ENCODE peak calls at places on chromosomes 4 and X, in nine cellular contexts. E, X, G, M, K, O, S, F and Y are unnamed samples.

GRCh38 chrX:96387801-96388200 is 296.8 kb upstream of the DIAPH2 start:
- DNase-seq in E (peak), X (no peak), G (no peak), M (no peak), K (no peak), O (no peak), S (peak), F (no peak), Y (no peak)

GRCh38 chr4:115054836-115055235 is 58.6 kb downstream of the NDST4 start:
- DNase-seq in E (no peak), X (no peak), G (no peak), M (no peak), K (no peak), O (no peak), S (no peak), F (peak), Y (no peak)

GRCh38 chr4:55635282-55635681 is 816 bp downstream of the NMU start:
- DNase-seq in E (no peak), X (no peak), G (no peak), M (no peak), K (no peak), O (no peak), S (no peak), F (peak), Y (no peak)

GRCh38 chr4:22514001-22514400 is 1.9 kb downstream of the ADGRA3 start:
- DNase-seq in E (no peak), X (no peak), G (peak), M (peak), K (no peak), O (no peak), S (peak), F (peak), Y (peak)

GRCh38 chrX:40130207-40130606 is 32.4 kb upstream of the BCOR start:
- DNase-seq in E (no peak), X (peak), G (peak), M (peak), K (peak), O (no peak), S (peak), F (peak), Y (no peak)

GRCh38 chrX:16838202-16839066 is 31.7 kb downstream of the RBBP7 start:
- DNase-seq in E (no peak), X (no peak), G (peak), M (peak), K (no peak), O (peak), S (peak), F (peak), Y (peak)

GRCh38 chr4:154982187-154983047 is 201.3 kb downstream of the RBM46 start:
- DNase-seq in E (peak), X (peak), G (peak), M (peak), K (peak), O (no peak), S (peak), F (peak), Y (peak)

GRCh38 chr4:76850010-76850441 is 47.9 kb downstream of the SOWAHB start:
- DNase-seq in E (no peak), X (peak), G (peak), M (peak), K (peak), O (peak), S (peak), F (peak), Y (peak)

GRCh38 chrX:397575-397974 is 10.9 kb upstream of the PPP2R3B start:
- DNase-seq in E (no peak), X (no peak), G (peak), M (peak), K (no peak), O (no peak), S (peak), F (peak), Y (peak)

GRCh38 chr4:4968161-4968757 is 51.0 kb downstream of the CYTL1 start:
- DNase-seq in E (no peak), X (no peak), G (no peak), M (no peak), K (no peak), O (no peak), S (no peak), F (no peak), Y (no peak)

GRCh38 chrX:2657532-2657931 is 33.6 kb upstream of the CD99 start:
- DNase-seq in E (no peak), X (no peak), G (no peak), M (no peak), K (no peak), O (no peak), S (no peak), F (no peak), Y (no peak)

GRCh38 chrX:2656243-2656836 is 34.8 kb upstream of the CD99 start:
- DNase-seq in E (no peak), X (no peak), G (no peak), M (no peak), K (no peak), O (no peak), S (no peak), F (no peak), Y (no peak)

GRCh38 chrX:2652106-2652505 is 39.0 kb upstream of the CD99 start:
- DNase-seq in E (no peak), X (no peak), G (no peak), M (no peak), K (no peak), O (no peak), S (no peak), F (no peak), Y (no peak)

GRCh38 chrX:2650865-2651264 is 40.2 kb upstream of the CD99 start:
- DNase-seq in E (no peak), X (no peak), G (no peak), M (no peak), K (no peak), O (no peak), S (peak), F (no peak), Y (peak)

DNA sequence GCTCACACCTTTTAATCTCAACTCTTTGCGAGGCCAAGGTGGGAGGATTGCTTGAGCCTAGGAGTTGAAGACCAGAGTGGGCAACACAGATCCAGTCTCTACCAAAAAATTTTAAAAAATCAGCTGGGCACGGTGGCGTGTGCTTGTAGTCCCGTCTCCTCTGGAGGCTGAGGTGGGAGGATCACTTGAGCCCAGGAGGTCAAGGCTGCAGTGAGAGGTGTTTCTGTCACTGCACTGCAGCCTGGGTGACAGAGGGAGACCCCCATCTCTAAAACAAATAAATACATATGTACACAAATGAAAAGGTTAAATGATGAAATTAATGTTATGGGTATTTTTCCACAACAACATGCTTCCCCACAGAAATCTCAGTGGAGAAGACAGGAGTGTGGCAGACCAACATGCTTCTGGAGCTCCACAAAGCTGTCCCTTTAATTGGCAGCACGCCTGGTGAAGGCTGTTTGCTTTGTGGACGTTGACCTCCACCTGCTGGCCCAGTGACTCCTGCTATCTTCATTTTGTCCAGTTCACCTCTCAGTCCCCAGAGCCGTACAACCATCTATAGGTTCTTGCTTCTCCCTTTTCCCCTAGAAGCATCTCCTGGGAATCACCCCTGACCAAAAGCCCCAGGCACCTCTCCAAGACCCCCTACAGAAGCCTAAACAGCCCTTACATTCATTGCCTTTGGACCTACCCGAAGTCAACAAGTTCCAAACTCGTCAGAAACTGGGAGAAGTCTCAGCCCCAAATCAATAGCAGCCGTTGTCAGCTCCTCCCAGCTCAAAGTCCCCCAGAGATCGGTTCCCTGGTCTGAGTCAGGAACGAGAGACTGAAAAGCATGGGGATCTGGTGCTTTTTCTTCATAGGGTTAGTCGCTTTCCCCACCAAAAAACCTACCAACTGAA is 36.4 kb upstream of the CD99 start:
- DNase-seq in E (peak), X (no peak), G (no peak), M (no peak), K (no peak), O (no peak), S (no peak), F (no peak), Y (no peak)
- H3K4me3 ChIP-seq in E (no peak), X (no peak), G (no peak), M (no peak), K (no peak), O (no peak), S (no peak), F (no peak), Y (no peak)

GRCh38 chr4:112130903-112131302 is 14.4 kb upstream of the FAM241A start:
- DNase-seq in E (no peak), X (no peak), G (peak), M (no peak), K (no peak), O (no peak), S (no peak), F (peak), Y (peak)
- H3K4me3 ChIP-seq in E (no peak), X (no peak), G (no peak), M (no peak), K (no peak), O (no peak), S (no peak), F (no peak), Y (no peak)

DNA sequence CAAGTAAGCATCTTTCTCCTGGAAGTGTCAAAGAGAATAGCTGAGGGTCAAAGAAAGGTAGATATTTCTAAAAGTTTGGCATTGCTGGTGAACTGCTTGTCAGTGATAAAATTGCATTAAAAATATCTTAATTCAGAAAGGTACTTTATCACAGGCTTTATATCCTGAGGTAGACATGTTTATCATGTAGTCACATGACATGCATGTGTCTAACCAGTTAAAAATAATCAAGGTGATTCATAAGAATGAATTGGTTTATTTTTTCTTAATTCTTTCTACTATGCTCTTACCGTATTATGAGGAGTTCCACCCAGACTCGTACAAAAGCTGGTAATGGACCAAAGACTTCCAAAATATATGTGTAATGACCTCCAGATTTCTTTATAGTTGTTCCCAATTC is 6.1 kb downstream of the SLC7A11 start:
- DNase-seq in E (no peak), X (no peak), G (no peak), M (no peak), K (no peak), O (no peak), S (peak), F (peak), Y (no peak)
- H3K4me3 ChIP-seq in E (no peak), X (no peak), G (no peak), M (no peak), K (no peak), O (no peak), S (no peak), F (no peak), Y (no peak)

DNA sequence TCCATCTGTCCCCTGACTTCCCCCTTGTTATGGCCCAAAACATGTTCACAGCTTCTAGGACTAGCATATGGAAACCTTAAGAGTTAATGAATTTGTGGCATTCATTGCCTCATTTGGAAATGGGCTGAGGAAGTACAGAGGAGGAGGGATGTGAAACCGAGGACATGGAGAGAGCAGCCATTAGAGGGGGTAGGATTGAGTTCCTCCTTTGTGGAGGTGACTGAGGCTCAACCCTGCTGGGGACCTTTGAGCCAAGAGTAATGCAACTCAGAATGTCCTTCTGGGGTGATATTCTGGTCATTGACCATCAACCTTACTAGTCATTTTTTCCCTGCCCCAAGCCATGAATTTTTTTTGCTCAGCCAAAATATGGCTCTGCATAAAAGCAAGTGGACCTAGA is 109.4 kb downstream of the ZNF518B start:
- DNase-seq in E (no peak), X (no peak), G (no peak), M (no peak), K (no peak), O (no peak), S (no peak), F (no peak), Y (no peak)
- H3K4me3 ChIP-seq in E (no peak), X (no peak), G (no peak), M (no peak), K (no peak), O (no peak), S (no peak), F (no peak), Y (no peak)

DNA sequence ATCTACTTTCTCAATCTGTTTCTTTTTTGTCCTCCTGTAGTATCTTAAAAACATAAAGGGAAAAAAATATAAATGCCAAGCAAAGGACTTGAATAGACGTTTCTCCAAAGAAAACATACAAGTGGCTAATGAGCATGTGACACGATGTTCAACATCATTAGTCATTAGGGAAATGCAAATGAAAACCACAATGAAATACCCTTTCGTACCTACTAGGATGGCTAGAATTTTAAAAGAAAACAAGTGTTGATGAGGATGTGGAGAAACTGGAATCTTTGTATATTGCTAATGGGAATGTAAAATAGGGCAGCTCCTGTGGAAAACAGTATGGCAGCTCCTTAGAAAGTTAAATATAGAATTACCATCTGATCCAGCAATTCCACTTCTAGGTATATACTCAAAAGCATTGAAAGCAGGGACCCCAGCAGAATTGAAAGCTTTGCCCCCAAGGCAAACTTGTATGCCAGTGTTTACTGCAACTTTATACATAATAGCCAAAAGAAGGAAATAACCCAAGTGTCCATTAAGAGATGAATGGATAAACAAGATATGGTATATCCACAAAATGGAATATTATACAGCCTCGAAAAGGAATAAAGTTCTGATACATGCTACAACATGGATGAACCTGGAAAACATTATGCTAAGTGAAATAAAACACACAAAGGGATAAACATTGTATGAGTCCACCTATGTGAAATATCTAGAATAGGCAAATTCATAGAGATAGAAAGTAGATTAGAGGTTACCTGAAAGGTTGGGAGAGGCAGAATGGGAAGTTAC is 138.3 kb downstream of the SH3KBP1 start:
- DNase-seq in E (no peak), X (no peak), G (no peak), M (no peak), K (no peak), O (no peak), S (no peak), F (no peak), Y (no peak)
- H3K4me3 ChIP-seq in E (no peak), X (no peak), G (no peak), M (no peak), K (no peak), O (no peak), S (no peak), F (no peak), Y (no peak)